ENCODE peak calls at places on chromosomes 5 and 9, in nine cellular contexts. R, M, A, E, L, O, N, Q and P are unnamed samples.

GRCh38 chr9:114072181-114073140 is 5.6 kb downstream of the AMBP start:
- DNase-seq in R (no peak), M (no peak), A (no peak), E (no peak), L (no peak), O (no peak), N (peak; percentile 83), Q (no peak), P (no peak)

GRCh38 chr5:95619096-95619495 is 791 bp upstream of the GPR150 start:
- DNase-seq in R (no peak), M (no peak), A (no peak), E (no peak), L (no peak), O (no peak), N (no peak), Q (no peak), P (no peak)

GRCh38 chr5:166083183-166083959 is 2208.1 kb upstream of the WWC1 start:
- DNase-seq in R (no peak), M (no peak), A (no peak), E (no peak), L (no peak), O (no peak), N (no peak), Q (no peak), P (no peak)

GRCh38 chr5:144086295-144086694 is 84.2 kb downstream of the YIPF5 start:
- DNase-seq in R (no peak), M (no peak), A (no peak), E (no peak), L (no peak), O (no peak), N (no peak), Q (no peak), P (no peak)

GRCh38 chr5:172505840-172506638 is 51.7 kb upstream of the SH3PXD2B start:
- DNase-seq in R (no peak), M (peak; percentile 7), A (no peak), E (peak; percentile 20), L (no peak), O (peak; percentile 7), N (peak; percentile 31), Q (no peak), P (no peak)

GRCh38 chr5:96796434-96796833 is 11.3 kb downstream of the ERAP1 start:
- DNase-seq in R (no peak), M (no peak), A (no peak), E (no peak), L (no peak), O (no peak), N (no peak), Q (no peak), P (no peak)

GRCh38 chr9:89171693-89172092 is 6.9 kb downstream of the SHC3 start:
- DNase-seq in R (no peak), M (no peak), A (no peak), E (no peak), L (no peak), O (no peak), N (no peak), Q (no peak), P (no peak)

GRCh38 chr5:1386274-1386717 is 41.4 kb upstream of the CLPTM1L start:
- DNase-seq in R (peak; percentile 26), M (peak; percentile 80), A (peak; percentile 78), E (peak; percentile 72), L (peak; percentile 67), O (peak; percentile 57), N (no peak), Q (peak; percentile 24), P (peak; percentile 67)

DNA sequence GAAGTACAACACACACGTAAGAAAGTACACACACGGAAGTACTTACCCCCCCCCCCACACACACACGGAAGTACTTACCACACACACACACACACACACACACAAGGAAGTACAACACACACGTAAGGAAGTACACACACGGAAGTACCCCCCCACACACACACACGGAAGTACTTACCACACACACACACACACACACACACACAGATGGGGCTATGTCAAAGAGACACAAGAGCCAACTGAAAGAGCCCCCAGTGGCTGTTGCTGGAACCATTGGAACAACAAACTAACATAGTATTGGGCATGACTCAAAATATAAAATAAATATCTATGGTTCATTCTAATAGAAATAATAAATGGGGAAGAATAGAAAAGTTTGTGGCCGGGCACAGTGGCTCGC is 4.9 kb upstream of the MAPK9 start:
- DNase-seq in R (peak; percentile 35), M (no peak), A (no peak), E (no peak), L (peak; percentile 23), O (no peak), N (no peak), Q (no peak), P (no peak)
- TF ChIP-seq CTCF in R (no peak), M (no peak), A (no peak), E (no peak), L (no peak), O (no peak), N (no peak), Q (no peak), P (no peak)

GRCh38 chr9:3908731-3909130 is 382.9 kb upstream of the RFX3 start:
- DNase-seq in R (no peak), M (no peak), A (no peak), E (no peak), L (no peak), O (no peak), N (no peak), Q (no peak), P (no peak)

GRCh38 chr9:3909966-3910650 is 384.3 kb upstream of the RFX3 start:
- DNase-seq in R (no peak), M (no peak), A (no peak), E (no peak), L (no peak), O (no peak), N (no peak), Q (no peak), P (no peak)

GRCh38 chr9:3903906-3904305 is 378.1 kb upstream of the RFX3 start:
- DNase-seq in R (no peak), M (no peak), A (no peak), E (no peak), L (no peak), O (no peak), N (no peak), Q (no peak), P (no peak)

GRCh38 chr9:3903273-3903672 is 377.5 kb upstream of the RFX3 start:
- DNase-seq in R (no peak), M (no peak), A (no peak), E (no peak), L (no peak), O (no peak), N (no peak), Q (no peak), P (no peak)

GRCh38 chr9:3906437-3907213 is 380.8 kb upstream of the RFX3 start:
- DNase-seq in R (peak; percentile 22), M (no peak), A (no peak), E (no peak), L (no peak), O (peak; percentile 12), N (no peak), Q (peak; percentile 65), P (no peak)
- TF ChIP-seq CTCF in R (no peak), M (no peak), A (no peak), E (no peak), L (no peak), O (no peak), N (no peak), Q (no peak), P (no peak)

DNA sequence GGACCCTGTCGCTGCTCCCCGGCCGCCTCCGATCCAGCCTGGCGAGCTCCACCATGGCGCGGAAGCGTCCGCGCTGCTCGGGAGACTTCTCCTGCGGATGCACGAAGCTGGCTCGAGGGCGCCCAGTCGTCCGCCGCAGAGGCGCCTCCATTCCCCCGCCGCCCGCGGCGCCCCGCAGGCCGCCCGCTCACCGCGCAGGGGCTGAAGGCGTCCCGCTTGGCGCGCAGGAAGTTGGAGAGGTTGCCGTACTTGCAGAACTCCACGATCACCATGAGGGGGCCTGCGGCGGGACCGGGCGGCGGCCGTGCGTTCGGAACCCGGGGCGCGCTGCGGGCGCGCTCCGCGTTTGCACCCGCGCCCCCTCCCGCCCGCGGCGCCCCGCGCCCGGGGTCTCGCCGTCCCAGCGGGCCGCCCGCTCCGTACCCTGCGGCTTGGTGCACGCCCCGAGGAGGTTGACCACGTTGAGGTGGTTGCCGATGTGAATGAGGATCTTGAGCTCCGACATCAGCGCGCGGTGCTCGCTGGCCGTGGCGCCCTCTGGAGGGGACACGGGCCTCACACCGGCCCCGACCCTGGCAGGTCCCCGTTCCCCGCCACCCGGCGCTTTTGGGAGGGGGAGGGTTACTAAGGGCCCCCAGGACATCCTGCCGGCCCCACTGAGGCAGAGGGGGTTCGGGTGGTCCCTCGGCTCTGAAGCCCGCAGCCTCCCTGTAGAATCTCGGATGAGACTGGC is 27.7 kb upstream of the SCGB3A1 start:
- DNase-seq in R (peak; percentile 83), M (no peak), A (peak; percentile 84), E (no peak), L (no peak), O (peak; percentile 64), N (no peak), Q (no peak), P (peak; percentile 32)
- TF ChIP-seq CTCF in R (peak; percentile 90), M (peak; percentile 12), A (peak; percentile 34), E (peak; percentile 78), L (no peak), O (peak; percentile 61), N (no peak), Q (peak; percentile 13), P (no peak)

GRCh38 chr5:82794876-82795275 is 282.3 kb downstream of the TMEM167A start:
- DNase-seq in R (no peak), M (no peak), A (no peak), E (no peak), L (no peak), O (no peak), N (no peak), Q (no peak), P (no peak)

GRCh38 chr5:82798676-82799075 is 278.5 kb downstream of the TMEM167A start:
- DNase-seq in R (no peak), M (no peak), A (no peak), E (no peak), L (no peak), O (no peak), N (no peak), Q (no peak), P (no peak)

GRCh38 chr5:82802954-82803353 is 274.2 kb downstream of the TMEM167A start:
- DNase-seq in R (no peak), M (no peak), A (no peak), E (no peak), L (no peak), O (no peak), N (no peak), Q (no peak), P (no peak)

GRCh38 chr5:82796643-82797416 is 280.4 kb downstream of the TMEM167A start:
- DNase-seq in R (no peak), M (no peak), A (no peak), E (no peak), L (no peak), O (no peak), N (no peak), Q (no peak), P (no peak)

GRCh38 chr5:82799346-82800077 is 277.7 kb downstream of the TMEM167A start:
- DNase-seq in R (no peak), M (no peak), A (no peak), E (no peak), L (no peak), O (no peak), N (no peak), Q (no peak), P (no peak)
- TF ChIP-seq CTCF in R (no peak), M (no peak), A (no peak), E (peak; percentile 42), L (no peak), O (no peak), N (no peak), Q (no peak), P (no peak)